ENCODE peak calls at places on chromosome 3, in nine cellular contexts. One of them, this sample, is unnamed. For H3K9me3, the result is how much of the 10 kb centered on the place peaks cover.

GRCh38 chr3:66638717-66639116 is 137.9 kb upstream of the LRIG1 start:
- DNase-seq in Peyer's patch: no peak
- DNase-seq in CD4-positive, CD25-positive, alpha-beta regulatory T cell: no peak
- DNase-seq in osteoblast: no peak
- DNase-seq in pancreas: no peak
- DNase-seq in CD8-positive, alpha-beta T cell: no peak
- DNase-seq in AG04450: no peak
- DNase-seq in lung: no peak
- DNase-seq in neuronal stem cell: no peak
- DNase-seq in this sample: peak

GRCh38 chr3:102896851-102897621 is 462.2 kb downstream of the ZPLD1 start:
- DNase-seq in Peyer's patch: no peak
- DNase-seq in CD4-positive, CD25-positive, alpha-beta regulatory T cell: no peak
- DNase-seq in osteoblast: no peak
- DNase-seq in pancreas: no peak
- DNase-seq in CD8-positive, alpha-beta T cell: no peak
- DNase-seq in AG04450: no peak
- DNase-seq in lung: no peak
- DNase-seq in neuronal stem cell: no peak
- DNase-seq in this sample: no peak

GRCh38 chr3:126028096-126028495 is 55.8 kb downstream of the SLC41A3 start:
- DNase-seq in Peyer's patch: peak
- DNase-seq in CD4-positive, CD25-positive, alpha-beta regulatory T cell: no peak
- DNase-seq in osteoblast: no peak
- DNase-seq in pancreas: no peak
- DNase-seq in CD8-positive, alpha-beta T cell: no peak
- DNase-seq in AG04450: no peak
- DNase-seq in lung: no peak
- DNase-seq in neuronal stem cell: no peak
- DNase-seq in this sample: no peak

GRCh38 chr3:69143605-69144004 is 21.2 kb upstream of the LMOD3 start:
- DNase-seq in Peyer's patch: no peak
- DNase-seq in CD4-positive, CD25-positive, alpha-beta regulatory T cell: no peak
- DNase-seq in osteoblast: no peak
- DNase-seq in pancreas: no peak
- DNase-seq in CD8-positive, alpha-beta T cell: no peak
- DNase-seq in AG04450: no peak
- DNase-seq in lung: no peak
- DNase-seq in neuronal stem cell: no peak
- DNase-seq in this sample: no peak

GRCh38 chr3:12557472-12558105 is 702 bp downstream of the MKRN2 start:
- DNase-seq in Peyer's patch: no peak
- DNase-seq in CD4-positive, CD25-positive, alpha-beta regulatory T cell: no peak
- DNase-seq in osteoblast: peak
- DNase-seq in pancreas: no peak
- DNase-seq in CD8-positive, alpha-beta T cell: no peak
- DNase-seq in AG04450: no peak
- DNase-seq in lung: no peak
- DNase-seq in neuronal stem cell: no peak
- DNase-seq in this sample: peak

GRCh38 chr3:25527796-25528195 is 99.7 kb downstream of the RARB start:
- DNase-seq in Peyer's patch: no peak
- DNase-seq in CD4-positive, CD25-positive, alpha-beta regulatory T cell: no peak
- DNase-seq in osteoblast: peak
- DNase-seq in pancreas: no peak
- DNase-seq in CD8-positive, alpha-beta T cell: no peak
- DNase-seq in AG04450: no peak
- DNase-seq in lung: no peak
- DNase-seq in neuronal stem cell: peak
- DNase-seq in this sample: no peak

GRCh38 chr3:126714296-126714900 is 10.4 kb downstream of the CHCHD6 start:
- DNase-seq in Peyer's patch: no peak
- DNase-seq in CD4-positive, CD25-positive, alpha-beta regulatory T cell: no peak
- DNase-seq in osteoblast: no peak
- DNase-seq in pancreas: no peak
- DNase-seq in CD8-positive, alpha-beta T cell: no peak
- DNase-seq in AG04450: no peak
- DNase-seq in lung: no peak
- DNase-seq in neuronal stem cell: no peak
- DNase-seq in this sample: no peak

GRCh38 chr3:13498354-13499060 is 18.4 kb downstream of the HDAC11 start:
- DNase-seq in Peyer's patch: no peak
- DNase-seq in CD4-positive, CD25-positive, alpha-beta regulatory T cell: no peak
- DNase-seq in osteoblast: peak
- DNase-seq in pancreas: no peak
- DNase-seq in CD8-positive, alpha-beta T cell: no peak
- DNase-seq in AG04450: no peak
- DNase-seq in lung: no peak
- DNase-seq in neuronal stem cell: no peak
- DNase-seq in this sample: no peak

GRCh38 chr3:120506828-120507774 is 56.3 kb upstream of the FSTL1 start:
- DNase-seq in Peyer's patch: no peak
- DNase-seq in CD4-positive, CD25-positive, alpha-beta regulatory T cell: peak
- DNase-seq in osteoblast: no peak
- DNase-seq in pancreas: no peak
- DNase-seq in CD8-positive, alpha-beta T cell: no peak
- DNase-seq in AG04450: no peak
- DNase-seq in lung: peak
- DNase-seq in neuronal stem cell: peak
- DNase-seq in this sample: peak

GRCh38 chr3:180306155-180306554 is 269.4 kb upstream of the PEX5L start:
- DNase-seq in Peyer's patch: no peak
- DNase-seq in CD4-positive, CD25-positive, alpha-beta regulatory T cell: no peak
- DNase-seq in osteoblast: no peak
- DNase-seq in pancreas: no peak
- DNase-seq in CD8-positive, alpha-beta T cell: no peak
- DNase-seq in AG04450: no peak
- DNase-seq in lung: no peak
- DNase-seq in neuronal stem cell: no peak
- DNase-seq in this sample: no peak

GRCh38 chr3:194327414-194328079 is 23.6 kb downstream of the CPN2 start:
- DNase-seq in Peyer's patch: no peak
- DNase-seq in CD4-positive, CD25-positive, alpha-beta regulatory T cell: no peak
- DNase-seq in osteoblast: no peak
- DNase-seq in pancreas: no peak
- DNase-seq in CD8-positive, alpha-beta T cell: no peak
- DNase-seq in AG04450: no peak
- DNase-seq in lung: no peak
- DNase-seq in neuronal stem cell: no peak
- DNase-seq in this sample: no peak

GRCh38 chr3:107345968-107346367 is 31.3 kb upstream of the CCDC54 start:
- DNase-seq in Peyer's patch: no peak
- DNase-seq in CD4-positive, CD25-positive, alpha-beta regulatory T cell: no peak
- DNase-seq in osteoblast: no peak
- DNase-seq in pancreas: no peak
- DNase-seq in CD8-positive, alpha-beta T cell: no peak
- DNase-seq in AG04450: no peak
- DNase-seq in lung: no peak
- DNase-seq in neuronal stem cell: no peak
- DNase-seq in this sample: no peak

GRCh38 chr3:58270485-58270884 is 32.9 kb downstream of the ABHD6 start:
- DNase-seq in Peyer's patch: no peak
- DNase-seq in CD4-positive, CD25-positive, alpha-beta regulatory T cell: no peak
- DNase-seq in osteoblast: no peak
- DNase-seq in pancreas: no peak
- DNase-seq in CD8-positive, alpha-beta T cell: no peak
- DNase-seq in AG04450: no peak
- DNase-seq in lung: no peak
- DNase-seq in neuronal stem cell: no peak
- DNase-seq in this sample: no peak

GRCh38 chr3:181017690-181018089 is 28.2 kb upstream of the DNAJC19 start:
- DNase-seq in Peyer's patch: no peak
- DNase-seq in CD4-positive, CD25-positive, alpha-beta regulatory T cell: no peak
- DNase-seq in osteoblast: no peak
- DNase-seq in pancreas: no peak
- DNase-seq in CD8-positive, alpha-beta T cell: no peak
- DNase-seq in AG04450: no peak
- DNase-seq in lung: no peak
- DNase-seq in neuronal stem cell: no peak
- DNase-seq in this sample: no peak

GRCh38 chr3:126342991-126343661 is 14.1 kb downstream of the KLF15 start:
- DNase-seq in Peyer's patch: peak
- DNase-seq in CD4-positive, CD25-positive, alpha-beta regulatory T cell: no peak
- DNase-seq in osteoblast: peak
- DNase-seq in pancreas: peak
- DNase-seq in CD8-positive, alpha-beta T cell: no peak
- DNase-seq in AG04450: no peak
- DNase-seq in lung: no peak
- DNase-seq in neuronal stem cell: peak
- DNase-seq in this sample: peak

DNA sequence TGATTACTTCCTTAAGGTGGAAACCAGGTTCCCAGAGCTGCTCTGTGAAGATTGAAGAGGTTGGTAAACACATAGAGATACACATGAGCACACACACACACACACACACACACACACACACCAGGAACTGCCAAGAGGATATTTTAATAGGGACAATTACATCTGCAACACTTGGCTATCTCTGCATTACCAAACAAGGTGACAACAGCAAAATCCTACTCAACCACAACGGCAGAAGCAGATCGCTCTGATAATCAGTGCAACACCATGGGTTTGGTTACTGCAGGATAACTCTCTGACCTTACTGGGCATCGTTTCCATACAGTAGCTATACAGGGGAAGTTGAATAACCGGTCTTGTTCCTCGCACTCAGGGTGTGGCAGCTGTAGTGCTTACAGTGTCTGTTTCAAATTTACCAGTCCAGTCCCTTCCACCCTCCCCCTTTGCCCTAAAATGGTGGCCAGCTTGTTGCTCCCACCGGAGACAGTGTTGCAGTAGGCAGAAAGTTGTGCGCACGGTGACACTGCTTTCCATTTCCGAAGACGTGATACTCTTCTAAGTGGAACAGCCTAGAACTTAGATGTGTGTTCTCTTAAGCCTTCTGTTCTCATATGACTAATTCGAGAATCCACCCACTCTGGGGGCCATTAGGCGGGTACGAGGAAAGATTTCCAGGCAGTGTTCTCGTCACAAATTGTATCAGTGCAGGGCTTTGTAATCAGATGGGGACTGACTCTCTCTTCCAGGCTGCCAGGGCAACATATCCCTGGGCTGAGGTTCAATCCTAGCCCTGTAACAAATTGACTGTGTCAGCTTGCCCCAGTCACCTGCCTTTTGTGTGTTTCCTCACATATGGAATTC is 176.2 kb downstream of the P3H2 start:
- DNase-seq in Peyer's patch: peak
- DNase-seq in CD4-positive, CD25-positive, alpha-beta regulatory T cell: no peak
- DNase-seq in osteoblast: no peak
- DNase-seq in pancreas: no peak
- DNase-seq in CD8-positive, alpha-beta T cell: no peak
- DNase-seq in AG04450: no peak
- DNase-seq in lung: no peak
- DNase-seq in neuronal stem cell: no peak
- DNase-seq in this sample: no peak
- H3K9me3 ChIP-seq in Peyer's patch: under half
- H3K9me3 ChIP-seq in CD4-positive, CD25-positive, alpha-beta regulatory T cell: under half
- H3K9me3 ChIP-seq in osteoblast: under half
- H3K9me3 ChIP-seq in pancreas: under half
- H3K9me3 ChIP-seq in CD8-positive, alpha-beta T cell: under half
- H3K9me3 ChIP-seq in AG04450: under half
- H3K9me3 ChIP-seq in lung: under half
- H3K9me3 ChIP-seq in neuronal stem cell: under half
- H3K9me3 ChIP-seq in this sample: under half

GRCh38 chr3:197465996-197466549 is 89.7 kb downstream of the BDH1 start:
- DNase-seq in Peyer's patch: no peak
- DNase-seq in CD4-positive, CD25-positive, alpha-beta regulatory T cell: no peak
- DNase-seq in osteoblast: no peak
- DNase-seq in pancreas: no peak
- DNase-seq in CD8-positive, alpha-beta T cell: no peak
- DNase-seq in AG04450: no peak
- DNase-seq in lung: no peak
- DNase-seq in neuronal stem cell: no peak
- DNase-seq in this sample: no peak
- H3K9me3 ChIP-seq in Peyer's patch: under half
- H3K9me3 ChIP-seq in CD4-positive, CD25-positive, alpha-beta regulatory T cell: under half
- H3K9me3 ChIP-seq in osteoblast: under half
- H3K9me3 ChIP-seq in pancreas: under half
- H3K9me3 ChIP-seq in CD8-positive, alpha-beta T cell: under half
- H3K9me3 ChIP-seq in AG04450: under half
- H3K9me3 ChIP-seq in lung: under half
- H3K9me3 ChIP-seq in neuronal stem cell: under half
- H3K9me3 ChIP-seq in this sample: under half

GRCh38 chr3:44499149-44499898 is 21.9 kb upstream of the ZNF445 start:
- DNase-seq in Peyer's patch: no peak
- DNase-seq in CD4-positive, CD25-positive, alpha-beta regulatory T cell: no peak
- DNase-seq in osteoblast: no peak
- DNase-seq in pancreas: no peak
- DNase-seq in CD8-positive, alpha-beta T cell: no peak
- DNase-seq in AG04450: no peak
- DNase-seq in lung: no peak
- DNase-seq in neuronal stem cell: no peak
- DNase-seq in this sample: no peak

GRCh38 chr3:44492496-44492895 is 15.0 kb upstream of the ZNF445 start:
- DNase-seq in Peyer's patch: no peak
- DNase-seq in CD4-positive, CD25-positive, alpha-beta regulatory T cell: no peak
- DNase-seq in osteoblast: no peak
- DNase-seq in pancreas: no peak
- DNase-seq in CD8-positive, alpha-beta T cell: no peak
- DNase-seq in AG04450: no peak
- DNase-seq in lung: no peak
- DNase-seq in neuronal stem cell: no peak
- DNase-seq in this sample: no peak

GRCh38 chr3:44495636-44496415 is 18.4 kb upstream of the ZNF445 start:
- DNase-seq in Peyer's patch: no peak
- DNase-seq in CD4-positive, CD25-positive, alpha-beta regulatory T cell: no peak
- DNase-seq in osteoblast: no peak
- DNase-seq in pancreas: no peak
- DNase-seq in CD8-positive, alpha-beta T cell: no peak
- DNase-seq in AG04450: no peak
- DNase-seq in lung: no peak
- DNase-seq in neuronal stem cell: no peak
- DNase-seq in this sample: no peak
- H3K9me3 ChIP-seq in Peyer's patch: under half
- H3K9me3 ChIP-seq in CD4-positive, CD25-positive, alpha-beta regulatory T cell: half or more
- H3K9me3 ChIP-seq in osteoblast: under half
- H3K9me3 ChIP-seq in pancreas: under half
- H3K9me3 ChIP-seq in CD8-positive, alpha-beta T cell: under half
- H3K9me3 ChIP-seq in AG04450: half or more
- H3K9me3 ChIP-seq in lung: under half
- H3K9me3 ChIP-seq in neuronal stem cell: half or more
- H3K9me3 ChIP-seq in this sample: under half

DNA sequence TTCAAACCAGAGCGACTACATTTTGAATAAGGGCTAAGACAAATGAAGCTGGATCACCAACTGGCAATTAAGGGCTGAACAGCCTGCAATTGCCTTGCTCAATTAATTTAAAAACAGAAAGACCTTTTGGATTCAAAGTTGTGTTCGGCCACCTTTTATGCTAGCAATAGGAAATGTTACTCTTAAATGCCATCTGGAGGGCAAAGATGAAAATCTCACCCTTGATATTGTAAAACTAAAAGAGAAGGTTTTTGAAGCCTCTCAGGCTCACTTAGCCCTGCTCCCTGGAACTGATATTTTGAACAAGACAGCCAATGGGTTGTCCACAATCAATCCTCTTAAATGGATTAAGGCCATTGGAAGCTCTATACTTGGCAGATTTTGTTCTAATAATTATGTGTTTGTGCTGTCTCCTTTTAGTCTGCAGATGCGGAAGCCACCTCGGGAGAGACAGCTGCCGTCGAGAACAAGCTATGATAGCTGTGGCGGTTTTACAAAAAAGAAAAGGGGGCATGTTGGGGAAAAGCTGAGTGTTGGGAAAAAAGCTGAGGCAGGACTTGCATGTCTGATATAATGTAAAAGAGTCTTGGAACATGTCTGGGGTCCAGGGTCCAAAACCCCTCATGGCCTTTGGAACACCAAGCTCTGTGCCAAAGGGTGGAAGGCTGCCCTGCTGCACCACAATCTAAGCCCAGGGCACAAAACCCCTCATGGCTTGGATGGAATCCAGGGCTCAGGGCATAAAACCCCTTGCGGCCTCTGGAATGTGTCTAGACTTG is 44.4 kb downstream of the ACAD9 start:
- DNase-seq in Peyer's patch: peak
- DNase-seq in CD4-positive, CD25-positive, alpha-beta regulatory T cell: peak
- DNase-seq in osteoblast: no peak
- DNase-seq in pancreas: no peak
- DNase-seq in CD8-positive, alpha-beta T cell: no peak
- DNase-seq in AG04450: no peak
- DNase-seq in lung: no peak
- DNase-seq in neuronal stem cell: no peak
- DNase-seq in this sample: peak
- H3K9me3 ChIP-seq in Peyer's patch: under half
- H3K9me3 ChIP-seq in CD4-positive, CD25-positive, alpha-beta regulatory T cell: under half
- H3K9me3 ChIP-seq in osteoblast: under half
- H3K9me3 ChIP-seq in pancreas: under half
- H3K9me3 ChIP-seq in CD8-positive, alpha-beta T cell: under half
- H3K9me3 ChIP-seq in AG04450: under half
- H3K9me3 ChIP-seq in lung: under half
- H3K9me3 ChIP-seq in neuronal stem cell: half or more
- H3K9me3 ChIP-seq in this sample: under half

This sample was measured in Karpas-422.